ENCODE peak calls at places on chromosomes 1 and 21, in four cellular contexts. A is lower lobe of right lung, X is stomach, T is endothelial cell of umbilical vein. G is an unnamed sample. For H3K4me1, the result is how much of the 10 kb centered on the place peaks cover.

GRCh38 chr21:33434770-33435360 is 31.7 kb downstream of the IFNGR2 start:
- DNase-seq in A (peak), X (no peak), T (peak), G (no peak)

GRCh38 chr1:15717418-15718131 is 18.5 kb upstream of the SLC25A34 start:
- DNase-seq in A (peak), X (peak), T (peak), G (peak)

GRCh38 chr1:51897699-51898031 is 19.1 kb upstream of the NRDC start:
- DNase-seq in A (no peak), X (no peak), T (peak), G (no peak)

GRCh38 chr1:1302006-1302430 is 5.7 kb downstream of the ACAP3 start:
- DNase-seq in A (no peak), X (no peak), T (no peak), G (no peak)

GRCh38 chr1:15849775-15850449 is 2.4 kb downstream of the SPEN start:
- DNase-seq in A (no peak), X (peak), T (peak), G (peak)

GRCh38 chr1:150552692-150553278 is 3.6 kb downstream of the ADAMTSL4 start:
- DNase-seq in A (no peak), X (no peak), T (no peak), G (peak)

GRCh38 chr1:225191199-225191753 is 236.6 kb downstream of the LBR start:
- DNase-seq in A (no peak), X (no peak), T (no peak), G (no peak)

GRCh38 chr1:223216482-223217205 is 73.6 kb upstream of the TLR5 start:
- DNase-seq in A (no peak), X (no peak), T (no peak), G (no peak)

GRCh38 chr1:6889875-6890480 is 104.7 kb downstream of the CAMTA1 start:
- DNase-seq in A (peak), X (peak), T (peak), G (peak)

GRCh38 chr1:23756676-23757075 is 13.4 kb downstream of the ELOA start:
- DNase-seq in A (no peak), X (no peak), T (no peak), G (no peak)

GRCh38 chr1:212479188-212479587 is 46.5 kb downstream of the NENF start:
- DNase-seq in A (no peak), X (no peak), T (peak), G (peak)

GRCh38 chr1:211332839-211333238 is 6.2 kb downstream of the TRAF5 start:
- DNase-seq in A (no peak), X (no peak), T (no peak), G (no peak)

GRCh38 chr1:178612261-178612660 is 99.4 kb downstream of the TEX35 start:
- DNase-seq in A (no peak), X (no peak), T (peak), G (no peak)
- H3K4me1 ChIP-seq in A (under half), X (under half), T (under half), G (under half)

DNA sequence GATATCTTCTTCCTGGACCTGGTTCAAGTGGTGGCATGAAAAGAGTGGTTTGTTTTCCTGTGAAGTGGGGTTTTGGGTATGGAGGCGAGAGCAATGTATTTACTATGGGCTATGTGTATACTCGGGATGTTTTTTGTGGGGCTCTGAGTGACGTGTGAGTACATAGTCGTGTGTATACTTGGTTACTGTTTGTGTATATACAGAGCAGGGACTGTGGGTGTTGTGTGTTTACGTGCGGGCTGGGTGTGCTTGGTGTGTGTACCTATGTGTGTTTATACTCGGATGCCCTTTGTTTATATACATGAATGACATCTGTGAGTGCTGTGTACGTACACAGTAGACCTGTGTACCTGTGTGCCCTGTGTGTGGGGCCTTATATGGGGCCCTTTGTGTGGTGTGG is 50.0 kb downstream of the YARS1 start:
- DNase-seq in A (peak), X (no peak), T (no peak), G (peak)
- H3K4me1 ChIP-seq in A (half or more), X (half or more), T (under half), G (under half)

GRCh38 chr1:7942701-7943029 is 2.0 kb upstream of the TNFRSF9 start:
- DNase-seq in A (no peak), X (no peak), T (no peak), G (no peak)
- H3K4me1 ChIP-seq in A (under half), X (under half), T (under half), G (under half)

DNA sequence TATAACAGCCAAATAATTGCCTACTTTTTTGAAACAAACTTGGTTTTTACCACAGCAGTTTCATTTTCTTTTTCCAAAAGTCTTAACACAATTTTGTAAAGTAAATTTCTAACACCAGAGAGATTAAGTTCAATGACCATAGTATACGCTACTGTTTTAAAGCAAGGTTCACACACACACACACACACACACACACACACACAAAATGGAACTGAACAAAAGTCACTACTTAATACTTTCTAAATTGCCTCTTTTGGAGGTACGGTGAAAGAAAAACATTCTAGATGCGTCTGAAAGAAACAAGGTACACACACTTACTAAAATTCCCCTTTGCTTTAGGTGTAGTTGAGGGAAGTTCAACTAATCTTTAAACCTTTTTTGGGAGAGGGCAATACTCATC is 30.1 kb downstream of the C21orf91 start:
- DNase-seq in A (no peak), X (no peak), T (no peak), G (no peak)
- H3K4me1 ChIP-seq in A (under half), X (under half), T (under half), G (under half)

GRCh38 chr1:89829186-89829585 is 8.4 kb downstream of the LRRC8D start:
- DNase-seq in A (no peak), X (no peak), T (no peak), G (no peak)
- H3K4me1 ChIP-seq in A (under half), X (under half), T (under half), G (under half)

GRCh38 chr21:45139473-45139872 is 65.1 kb downstream of the ADARB1 start:
- DNase-seq in A (no peak), X (no peak), T (no peak), G (no peak)
- H3K4me1 ChIP-seq in A (under half), X (under half), T (under half), G (under half)

DNA sequence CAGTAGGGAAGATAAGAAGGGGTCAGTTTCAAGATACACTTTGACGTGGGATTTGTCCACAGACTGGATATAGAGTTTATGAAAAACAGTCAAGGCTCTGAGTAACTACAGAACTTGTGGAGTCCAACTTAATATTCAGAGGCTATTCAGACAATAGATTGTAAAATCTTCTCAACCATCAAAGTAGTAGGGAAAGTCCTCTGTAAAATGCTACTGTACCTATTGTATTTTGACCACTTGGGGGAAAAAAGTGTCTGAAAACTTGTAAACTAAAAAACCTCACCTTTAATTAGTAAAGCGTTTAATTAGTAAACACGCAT is 10.5 kb downstream of the PTP4A2 start:
- DNase-seq in A (no peak), X (no peak), T (no peak), G (no peak)
- H3K4me1 ChIP-seq in A (half or more), X (half or more), T (half or more), G (under half)

GRCh38 chr1:230426246-230427101 is at the start of gene PGBD5:
- DNase-seq in A (peak), X (peak), T (peak), G (peak)
- H3K4me1 ChIP-seq in A (under half), X (under half), T (under half), G (under half)